ENCODE peak calls at places on chromosomes 12 and 14, in four cellular contexts. F, Q, U and D are unnamed samples.

GRCh38 chr14:28666961-28667360 is 99.6 kb upstream of the FOXG1 start:
- DNase-seq in F (no peak), Q (no peak), U (no peak), D (no peak)

GRCh38 chr14:58636129-58636528 is 1.6 kb upstream of the DACT1 start:
- DNase-seq in F (no peak), Q (no peak), U (no peak), D (no peak)

GRCh38 chr12:46499226-46499625 is 126.7 kb upstream of the SLC38A2 start:
- DNase-seq in F (no peak), Q (no peak), U (no peak), D (no peak)

GRCh38 chr14:65650843-65651242 is 238.3 kb downstream of the FUT8 start:
- DNase-seq in F (no peak), Q (no peak), U (no peak), D (no peak)

GRCh38 chr12:130116791-130117190 is 45.5 kb upstream of the FZD10 start:
- DNase-seq in F (no peak), Q (no peak), U (no peak), D (no peak)

GRCh38 chr12:19833775-19834501 is 394.6 kb downstream of the AEBP2 start:
- DNase-seq in F (peak), Q (no peak), U (no peak), D (no peak)

GRCh38 chr12:12294215-12295005 is 27.6 kb upstream of the LRP6 start:
- DNase-seq in F (no peak), Q (no peak), U (no peak), D (no peak)

GRCh38 chr12:85559127-85559526 is 277.1 kb downstream of the RASSF9 start:
- DNase-seq in F (no peak), Q (no peak), U (no peak), D (no peak)

GRCh38 chr12:105102673-105103072 is 4.9 kb upstream of the WASHC4 start:
- DNase-seq in F (no peak), Q (no peak), U (no peak), D (no peak)

GRCh38 chr12:64625243-64626077 is 15.2 kb downstream of the RASSF3 start:
- DNase-seq in F (peak), Q (no peak), U (no peak), D (no peak)